ENCODE peak calls at places on chromosome 13, in six cellular contexts. F is NCI-H2081; N is upper lobe of right lung; O is NCI-H187 treated with DMSO at 0.1 percent for 48 hours; Z is activated gamma-delta T cell treated with anti-CD3 and anti-CD28 coated beads, Interleukin-2, amount 50 U/mL, for 16 hours; K is activated CD4-positive, alpha-beta T cell treated with anti-CD3 and anti-CD28 coated beads, Interleukin-2, amount 10 ng/mL, durations not matched to agents 7 days and 5 days. D is an unnamed sample.

GRCh38 chr13:112729408-112729807 is 39.6 kb downstream of the ATP11A start:
- DNase-seq in F (no peak), N (peak), O (no peak), Z (no peak), K (no peak), D (no peak)

GRCh38 chr13:46463719-46464118 is 76.7 kb upstream of the RUBCNL start:
- DNase-seq in F (no peak), N (no peak), O (no peak), Z (no peak), K (no peak), D (no peak)

GRCh38 chr13:20492641-20493040 is 33.0 kb downstream of the CRYL1 start:
- DNase-seq in F (peak), N (no peak), O (no peak), Z (no peak), K (peak), D (no peak)

GRCh38 chr13:19573072-19573716 is 11.9 kb upstream of the TPTE2 start:
- DNase-seq in F (no peak), N (no peak), O (no peak), Z (no peak), K (no peak), D (no peak)

GRCh38 chr13:103540394-103540793 is 474.2 kb upstream of the SLC10A2 start:
- DNase-seq in F (peak), N (no peak), O (no peak), Z (no peak), K (no peak), D (no peak)

GRCh38 chr13:71712988-71713653 is 153.9 kb downstream of the DACH1 start:
- DNase-seq in F (no peak), N (no peak), O (no peak), Z (no peak), K (no peak), D (peak)

GRCh38 chr13:19062801-19063200 is 118.8 kb downstream of the TUBA3C start:
- DNase-seq in F (no peak), N (no peak), O (no peak), Z (no peak), K (no peak), D (no peak)

GRCh38 chr13:59360916-59361315 is 802.8 kb downstream of the DIAPH3 start:
- DNase-seq in F (no peak), N (no peak), O (no peak), Z (no peak), K (no peak), D (no peak)

GRCh38 chr13:48412881-48413351 is at the start of gene LPAR6:
- DNase-seq in F (peak), N (no peak), O (no peak), Z (no peak), K (no peak), D (peak)

GRCh38 chr13:93945621-93946020 is 533.9 kb downstream of the DCT start:
- DNase-seq in F (no peak), N (no peak), O (no peak), Z (no peak), K (no peak), D (no peak)

GRCh38 chr13:49649244-49649962 is 21.1 kb downstream of the ARL11 start:
- DNase-seq in F (no peak), N (no peak), O (no peak), Z (no peak), K (no peak), D (no peak)

GRCh38 chr13:49840667-49841066 is 48.2 kb upstream of the KPNA3 start:
- DNase-seq in F (no peak), N (no peak), O (no peak), Z (no peak), K (no peak), D (no peak)

GRCh38 chr13:99777873-99778272 is 193.7 kb downstream of the ZIC5 start:
- DNase-seq in F (no peak), N (no peak), O (no peak), Z (no peak), K (no peak), D (no peak)

GRCh38 chr13:111217661-111218060 is 102.6 kb downstream of the ARHGEF7 start:
- DNase-seq in F (no peak), N (peak), O (no peak), Z (no peak), K (no peak), D (no peak)

GRCh38 chr13:29227560-29227959 is 367.9 kb downstream of the SLC7A1 start:
- DNase-seq in F (no peak), N (no peak), O (no peak), Z (no peak), K (no peak), D (no peak)

GRCh38 chr13:31016342-31017325 is 84.2 kb downstream of the TEX26 start:
- DNase-seq in F (no peak), N (no peak), O (no peak), Z (no peak), K (no peak), D (no peak)

GRCh38 chr13:39665763-39666162 is 10.3 kb downstream of the COG6 start:
- DNase-seq in F (peak), N (no peak), O (no peak), Z (no peak), K (no peak), D (no peak)

GRCh38 chr13:50991624-50992610 is 82.3 kb downstream of the RNASEH2B start:
- DNase-seq in F (peak), N (no peak), O (no peak), Z (no peak), K (peak), D (no peak)

GRCh38 chr13:113323869-113324268 is 26.8 kb downstream of the LAMP1 start:
- DNase-seq in F (no peak), N (no peak), O (no peak), Z (no peak), K (no peak), D (no peak)

GRCh38 chr13:82717249-82717648 is 1165.0 kb downstream of the SLITRK1 start:
- DNase-seq in F (no peak), N (no peak), O (no peak), Z (no peak), K (no peak), D (peak)

GRCh38 chr13:111547726-111548273 is 227.4 kb downstream of the TEX29 start:
- DNase-seq in F (no peak), N (no peak), O (no peak), Z (no peak), K (no peak), D (no peak)

GRCh38 chr13:84823528-84823927 is 941.3 kb upstream of the SLITRK1 start:
- DNase-seq in F (no peak), N (no peak), O (no peak), Z (no peak), K (no peak), D (no peak)

GRCh38 chr13:76758738-76759137 is 127.5 kb downstream of the KCTD12 start:
- DNase-seq in F (no peak), N (no peak), O (no peak), Z (no peak), K (no peak), D (no peak)

GRCh38 chr13:111626371-111627305 is 306.2 kb downstream of the TEX29 start:
- DNase-seq in F (peak), N (no peak), O (no peak), Z (no peak), K (no peak), D (no peak)

GRCh38 chr13:95317037-95317989 is 16.1 kb upstream of the ABCC4 start:
- DNase-seq in F (no peak), N (no peak), O (no peak), Z (no peak), K (no peak), D (no peak)

GRCh38 chr13:60152114-60152513 is 11.6 kb downstream of the DIAPH3 start:
- DNase-seq in F (no peak), N (no peak), O (no peak), Z (no peak), K (no peak), D (no peak)

GRCh38 chr13:43261018-43261417 is 237.6 kb downstream of the DNAJC15 start:
- DNase-seq in F (no peak), N (no peak), O (no peak), Z (no peak), K (no peak), D (peak)

GRCh38 chr13:32246468-32246867 is 68.7 kb downstream of the ZAR1L start:
- DNase-seq in F (peak), N (no peak), O (no peak), Z (no peak), K (peak), D (peak)

GRCh38 chr13:113666951-113667701 is at the start of gene GRK1:
- DNase-seq in F (no peak), N (peak), O (no peak), Z (no peak), K (no peak), D (no peak)

GRCh38 chr13:110238795-110239194 is 68.2 kb downstream of the COL4A1 start:
- DNase-seq in F (no peak), N (no peak), O (no peak), Z (no peak), K (no peak), D (no peak)

GRCh38 chr13:110915057-110915873 is at the start of gene ANKRD10:
- DNase-seq in F (peak), N (peak), O (peak), Z (peak), K (peak), D (peak)

GRCh38 chr13:111482806-111483620 is 162.6 kb downstream of the TEX29 start:
- DNase-seq in F (no peak), N (peak), O (no peak), Z (no peak), K (no peak), D (no peak)

GRCh38 chr13:97002581-97002980 is 8.3 kb upstream of the OXGR1 start:
- DNase-seq in F (no peak), N (no peak), O (no peak), Z (no peak), K (no peak), D (peak)

D was measured in non-pigmented ciliary epithelial cell.